ENCODE peak calls at places on chromosomes 3 and 15, in eight cellular contexts. M is pancreas; Q is lung; X is neural progenitor cell; Y is psoas muscle; I is effector memory CD4-positive, alpha-beta T cell; C is tibial nerve; U is fibroblast of lung. E is an unnamed sample.

GRCh38 chr3:193589616-193590015 is 3.4 kb upstream of the OPA1 start:
- DNase-seq in M (no peak), Q (no peak), X (no peak), Y (no peak), I (no peak), C (no peak), U (no peak), E (no peak)

GRCh38 chr3:173618148-173618547 is 220.6 kb downstream of the NLGN1 start:
- DNase-seq in M (no peak), Q (no peak), X (no peak), Y (no peak), I (no peak), C (no peak), U (no peak), E (no peak)

GRCh38 chr3:11734-12133 is 184.8 kb upstream of the CHL1 start:
- DNase-seq in M (peak; percentile 55), Q (no peak), X (peak; percentile 34), Y (peak; percentile 56), I (no peak), C (no peak), U (peak; percentile 27), E (no peak)

GRCh38 chr3:54916722-54917121 is 11.1 kb downstream of the LRTM1 start:
- DNase-seq in M (no peak), Q (no peak), X (no peak), Y (no peak), I (no peak), C (no peak), U (no peak), E (no peak)

GRCh38 chr3:76679510-76679909 is 360.4 kb upstream of the ROBO2 start:
- DNase-seq in M (no peak), Q (no peak), X (no peak), Y (no peak), I (no peak), C (no peak), U (peak; percentile 13), E (no peak)

GRCh38 chr15:64716452-64716851 is 58.9 kb downstream of the RBPMS2 start:
- DNase-seq in M (no peak), Q (no peak), X (no peak), Y (no peak), I (no peak), C (no peak), U (no peak), E (no peak)

GRCh38 chr15:71739355-71739754 is 71.0 kb upstream of the NR2E3 start:
- DNase-seq in M (no peak), Q (no peak), X (no peak), Y (no peak), I (no peak), C (no peak), U (no peak), E (no peak)

GRCh38 chr3:17420668-17421067 is 321.8 kb downstream of the TBC1D5 start:
- DNase-seq in M (no peak), Q (no peak), X (no peak), Y (no peak), I (no peak), C (no peak), U (peak; percentile 11), E (peak; percentile 11)

GRCh38 chr3:181855825-181856224 is 144.1 kb downstream of the SOX2 start:
- DNase-seq in M (no peak), Q (peak; percentile 37), X (no peak), Y (no peak), I (no peak), C (no peak), U (no peak), E (no peak)

GRCh38 chr3:151268267-151269235 is 9.8 kb downstream of the P2RY14 start:
- DNase-seq in M (no peak), Q (no peak), X (no peak), Y (no peak), I (no peak), C (no peak), U (no peak), E (no peak)

GRCh38 chr15:90427185-90427584 is 39.1 kb downstream of the IQGAP1 start:
- DNase-seq in M (no peak), Q (no peak), X (no peak), Y (no peak), I (no peak), C (no peak), U (no peak), E (no peak)

GRCh38 chr15:70156781-70157261 is 59.1 kb upstream of the TLE3 start:
- DNase-seq in M (peak; percentile 84), Q (no peak), X (no peak), Y (peak; percentile 89), I (no peak), C (no peak), U (peak; percentile 58), E (no peak)

GRCh38 chr3:152269423-152270144 is 855 bp downstream of the MBNL1 start:
- DNase-seq in M (no peak), Q (peak; percentile 59), X (peak; percentile 16), Y (peak; percentile 88), I (peak; percentile 45), C (peak; percentile 26), U (peak; percentile 99), E (peak; percentile 77)

GRCh38 chr3:159761377-159761776 is 227.3 kb upstream of the IL12A start:
- DNase-seq in M (no peak), Q (no peak), X (no peak), Y (no peak), I (no peak), C (no peak), U (peak; percentile 48), E (no peak)

GRCh38 chr15:101314301-101314700 is 19.3 kb upstream of the SNRPA1 start:
- DNase-seq in M (no peak), Q (no peak), X (no peak), Y (no peak), I (no peak), C (no peak), U (no peak), E (no peak)

GRCh38 chr3:183517656-183518055 is 37.9 kb downstream of the KLHL6 start:
- DNase-seq in M (no peak), Q (no peak), X (no peak), Y (no peak), I (no peak), C (no peak), U (no peak), E (no peak)

GRCh38 chr15:83210619-83211018 is 3.0 kb upstream of the HDGFL3 start:
- DNase-seq in M (no peak), Q (no peak), X (no peak), Y (no peak), I (no peak), C (no peak), U (no peak), E (no peak)

GRCh38 chr3:158097571-158098553 is 8.4 kb downstream of the SHOX2 start:
- DNase-seq in M (peak; percentile 95), Q (peak; percentile 75), X (peak; percentile 96), Y (peak; percentile 65), I (peak; percentile 39), C (no peak), U (no peak), E (no peak)

GRCh38 chr3:5022187-5022965 is 43.1 kb downstream of the BHLHE40 start:
- DNase-seq in M (no peak), Q (no peak), X (no peak), Y (no peak), I (no peak), C (no peak), U (no peak), E (no peak)

GRCh38 chr3:172059532-172059931 is 20.2 kb downstream of the FNDC3B start:
- DNase-seq in M (no peak), Q (no peak), X (no peak), Y (no peak), I (no peak), C (no peak), U (no peak), E (no peak)

DNA sequence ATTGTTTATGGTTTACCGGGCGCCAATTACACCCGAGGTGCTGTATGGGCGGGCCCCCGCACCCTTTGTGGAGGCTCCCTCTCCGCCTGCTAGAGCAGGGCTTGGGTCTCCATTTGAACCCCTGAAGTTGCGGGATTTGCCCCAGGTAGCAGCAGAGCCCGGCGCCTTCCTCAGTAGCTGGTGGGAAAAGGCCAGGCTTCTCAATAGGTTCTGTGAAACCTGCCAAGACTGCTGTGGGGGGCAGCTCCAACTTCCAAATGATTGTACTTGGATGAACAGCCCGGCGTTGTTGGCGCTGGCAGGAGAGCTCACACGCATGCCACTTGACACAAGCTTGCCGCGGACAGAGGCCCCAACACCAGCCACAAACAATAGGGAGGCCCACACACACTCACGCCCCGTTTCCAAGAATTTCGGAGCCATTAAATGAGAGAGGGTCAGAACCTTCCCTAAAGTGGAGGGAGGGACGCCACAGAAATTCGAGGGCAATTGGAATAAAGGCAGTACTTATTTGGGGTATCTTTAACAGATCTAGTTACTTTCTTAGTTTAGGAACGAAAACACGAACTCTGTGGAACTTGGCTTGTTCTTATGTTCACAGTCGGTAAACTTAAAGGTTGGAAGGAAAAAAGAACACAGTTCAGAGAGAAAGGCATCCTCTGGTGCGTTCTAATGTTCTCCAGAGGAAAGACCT is 1.4 kb downstream of the EPHB3 start:
- DNase-seq in M (no peak), Q (no peak), X (peak; percentile 61), Y (no peak), I (no peak), C (no peak), U (no peak), E (no peak)
- H3K4me3 ChIP-seq in M (peak overlapping the region; percentile 82), Q (peak overlapping the region; percentile 54), X (peak overlapping the region; percentile 61), Y (peak overlapping the region; percentile 70), I (no peak overlapping the region), C (peak overlapping the region; percentile 73), U (peak overlapping the region; percentile 53), E (no peak overlapping the region)

DNA sequence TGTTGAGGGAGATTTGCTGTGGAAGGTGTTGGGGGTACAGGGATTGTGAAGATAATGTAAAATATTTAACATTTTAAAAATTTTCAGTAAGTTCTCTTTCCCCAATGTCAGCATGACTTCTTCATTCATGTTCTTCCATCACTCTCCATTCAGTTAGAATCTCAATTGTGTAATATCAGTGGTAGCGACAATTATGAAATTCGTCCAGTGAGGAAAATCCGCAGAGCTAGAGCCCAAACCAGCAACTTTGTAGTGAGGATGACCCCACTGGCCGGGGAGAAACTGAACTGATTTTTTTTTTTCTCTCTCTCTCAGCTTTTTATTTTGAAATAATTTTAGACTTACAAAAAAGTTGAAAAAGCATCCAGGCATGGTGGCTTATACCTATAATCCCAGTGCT is 171.7 kb downstream of the PGPEP1L start:
- DNase-seq in M (no peak), Q (no peak), X (no peak), Y (no peak), I (no peak), C (no peak), U (no peak), E (no peak)
- H3K9me3 ChIP-seq in M (no peaks in the 10 kb centered on the region), Q (peaks cover 9% of the 10 kb centered on the region), X (peaks cover 4% of the 10 kb centered on the region), Y (peaks cover 24% of the 10 kb centered on the region), I (peaks cover 5% of the 10 kb centered on the region), C (peaks cover 30% of the 10 kb centered on the region), U (no peaks in the 10 kb centered on the region), E (no peaks in the 10 kb centered on the region)

GRCh38 chr15:37111427-37111717 is 11.0 kb upstream of the MEIS2 start:
- DNase-seq in M (no peak), Q (no peak), X (no peak), Y (no peak), I (no peak), C (no peak), U (no peak), E (no peak)
- H3K27me3 ChIP-seq in M (no peaks in the 10 kb centered on the region), Q (no peaks in the 10 kb centered on the region), X (peaks cover 77% of the 10 kb centered on the region), Y (peaks cover 12% of the 10 kb centered on the region), I (peaks cover 43% of the 10 kb centered on the region), C (peaks cover 9% of the 10 kb centered on the region), U (no peaks in the 10 kb centered on the region), E (peaks cover 31% of the 10 kb centered on the region)

DNA sequence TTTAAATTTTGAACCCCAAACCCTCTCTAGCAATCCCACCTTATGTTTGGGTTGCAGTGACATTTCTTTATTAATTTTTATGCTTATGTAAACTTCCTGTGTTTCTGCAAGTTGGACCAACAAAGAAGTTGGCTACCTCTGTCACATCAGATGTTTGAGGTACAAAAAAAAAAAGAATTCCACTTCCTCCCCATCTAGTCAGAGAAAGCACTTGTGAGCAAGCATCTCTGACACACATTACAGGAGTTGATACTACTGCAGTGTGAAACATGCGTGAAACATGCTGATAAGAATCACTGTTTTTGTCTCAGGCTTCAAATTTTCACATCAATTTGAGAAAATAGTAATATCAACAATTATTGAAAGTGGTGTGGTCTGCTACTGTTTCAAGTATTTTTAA is 1.3 kb downstream of the SCAANT1 start:
- DNase-seq in M (no peak), Q (no peak), X (no peak), Y (no peak), I (no peak), C (no peak), U (peak; percentile 20), E (peak; percentile 25)
- H3K4me3 ChIP-seq in M (peak overlapping the region; percentile 80), Q (no peak overlapping the region), X (peak overlapping the region; percentile 97), Y (peak overlapping the region; percentile 85), I (peak overlapping the region; percentile 82), C (no peak overlapping the region), U (peak overlapping the region; percentile 76), E (peak overlapping the region; percentile 100)

E was measured in SJSA1.